ENCODE peak calls at places on chromosomes 5 and 9, in ten cellular contexts. W is GM06990, O is GM12865, K is ascending aorta, M is cardiac fibroblast, S is GM23338, D is thoracic aorta, I is SJCRH30, L is small intestine, Y is A549. C is an unnamed sample.

GRCh38 chr9:91086657-91087563 is 274.8 kb downstream of the AUH start:
- DNase-seq in M (no peak), W (no peak), S (no peak), I (no peak), D (no peak), K (no peak), L (no peak), Y (no peak), O (no peak), C (no peak)

GRCh38 chr9:131839281-131840084 is 99.6 kb upstream of the RAPGEF1 start:
- DNase-seq in K (no peak), O (no peak), L (peak), D (no peak), S (no peak), W (no peak), Y (no peak), I (peak), M (peak), C (no peak)

GRCh38 chr5:67215592-67216471 is 19.2 kb upstream of the CD180 start:
- DNase-seq in M (peak), Y (no peak), W (peak), L (peak), O (peak), D (peak), S (no peak), K (peak), I (peak), C (peak)

GRCh38 chr5:55160493-55161209 is 680 bp downstream of the GPX8 start:
- DNase-seq in D (no peak), I (peak), K (no peak), O (no peak), S (peak), L (no peak), W (no peak), M (peak), Y (peak), C (peak)

GRCh38 chr5:59838989-59839388 is 54.5 kb downstream of the PDE4D start:
- DNase-seq in S (peak), Y (no peak), W (no peak), M (no peak), K (no peak), D (no peak), I (no peak), O (no peak), L (no peak), C (no peak)

GRCh38 chr9:20292002-20292401 is 330.3 kb downstream of the MLLT3 start:
- DNase-seq in D (no peak), M (peak), S (peak), I (peak), W (no peak), L (no peak), K (no peak), O (peak), Y (peak), C (no peak)

GRCh38 chr5:40428129-40428528 is 251.6 kb upstream of the PTGER4 start:
- DNase-seq in W (no peak), O (no peak), L (no peak), K (no peak), S (no peak), D (no peak), Y (no peak), M (peak), I (peak), C (peak)

GRCh38 chr5:17185776-17186175 is 31.7 kb upstream of the BASP1 start:
- DNase-seq in S (no peak), W (no peak), O (no peak), D (no peak), Y (no peak), K (no peak), M (peak), L (no peak), I (no peak), C (peak)

GRCh38 chr9:71446499-71447411 is 321.6 kb downstream of the CEMIP2 start:
- DNase-seq in I (peak), D (no peak), M (peak), K (no peak), Y (peak), W (peak), O (peak), L (peak), S (peak), C (no peak)

GRCh38 chr5:54838843-54839242 is 146.6 kb downstream of the ESM1 start:
- DNase-seq in Y (no peak), D (no peak), I (no peak), W (no peak), M (no peak), S (no peak), L (no peak), O (no peak), K (no peak), C (no peak)

GRCh38 chr9:125462766-125463384 is 201.2 kb downstream of the GAPVD1 start:
- DNase-seq in S (no peak), W (no peak), M (peak), Y (no peak), O (no peak), K (no peak), I (no peak), L (peak), D (no peak), C (no peak)

GRCh38 chr9:94806307-94806893 is 79.9 kb downstream of the AOPEP start:
- DNase-seq in W (no peak), Y (peak), L (no peak), M (peak), D (no peak), O (peak), S (no peak), K (no peak), I (no peak), C (no peak)

GRCh38 chr5:135660826-135661555 is 82.2 kb upstream of the CXCL14 start:
- DNase-seq in K (no peak), M (no peak), S (peak), W (no peak), Y (no peak), D (no peak), O (peak), L (no peak), I (no peak), C (no peak)

GRCh38 chr5:6525910-6526309 is 77.3 kb downstream of the UBE2QL1 start:
- DNase-seq in L (peak), D (no peak), Y (peak), K (no peak), S (peak), M (no peak), O (peak), I (peak), W (no peak), C (no peak)

GRCh38 chr9:134644715-134645606 is 3.4 kb downstream of the COL5A1 start:
- DNase-seq in M (peak), O (no peak), S (no peak), I (peak), W (no peak), Y (peak), D (peak), K (peak), L (peak), C (peak)

GRCh38 chr5:14036514-14036913 is 92.0 kb upstream of the DNAH5 start:
- DNase-seq in S (peak), O (no peak), L (no peak), I (peak), M (peak), D (no peak), W (no peak), K (no peak), Y (peak), C (no peak)

GRCh38 chr5:60700347-60700815 is 415 bp upstream of the DEPDC1B start:
- DNase-seq in W (no peak), I (peak), L (peak), Y (no peak), O (peak), S (no peak), M (peak), D (no peak), K (no peak), C (no peak)

GRCh38 chr9:111926421-111926875 is 29.8 kb downstream of the UGCG start:
- DNase-seq in S (no peak), W (peak), K (peak), M (peak), Y (no peak), O (peak), D (no peak), I (peak), L (peak), C (peak)

GRCh38 chr9:8916771-8917170 is 1117.2 kb upstream of the DMAC1 start:
- DNase-seq in I (peak), Y (no peak), K (no peak), D (no peak), M (no peak), S (no peak), L (no peak), W (no peak), O (no peak), C (no peak)

GRCh38 chr5:123422433-123423277 is 548 bp downstream of the CEP120 start:
- DNase-seq in S (no peak), O (peak), D (no peak), Y (peak), L (peak), W (no peak), I (peak), M (peak), K (no peak), C (peak)

GRCh38 chr5:126971455-126972019 is 58.8 kb downstream of the MARCHF3 start:
- DNase-seq in O (no peak), K (no peak), M (no peak), S (no peak), Y (no peak), D (no peak), L (peak), I (peak), W (no peak), C (no peak)

GRCh38 chr9:974993-975739 is 1.3 kb upstream of the DMRT3 start:
- DNase-seq in M (no peak), I (no peak), O (no peak), W (no peak), D (no peak), K (no peak), S (peak), Y (no peak), L (no peak), C (no peak)

GRCh38 chr9:76355886-76356285 is 38.3 kb downstream of the RFK start:
- DNase-seq in D (no peak), K (no peak), L (no peak), I (no peak), Y (no peak), M (no peak), W (no peak), S (no peak), O (no peak), C (no peak)

GRCh38 chr5:106331415-106331814 is 1339.3 kb downstream of the EFNA5 start:
- DNase-seq in W (no peak), I (peak), M (peak), D (no peak), S (no peak), L (no peak), K (no peak), O (no peak), Y (no peak), C (no peak)

GRCh38 chr5:144457160-144457559 is 286.5 kb downstream of the KCTD16 start:
- DNase-seq in K (no peak), Y (no peak), S (peak), L (no peak), I (no peak), D (no peak), O (no peak), W (no peak), M (no peak), C (no peak)

GRCh38 chr5:53302524-53302923 is 177.9 kb upstream of the FST start:
- DNase-seq in M (peak), Y (no peak), O (no peak), I (no peak), W (no peak), K (no peak), D (no peak), L (no peak), S (no peak), C (no peak)

DNA sequence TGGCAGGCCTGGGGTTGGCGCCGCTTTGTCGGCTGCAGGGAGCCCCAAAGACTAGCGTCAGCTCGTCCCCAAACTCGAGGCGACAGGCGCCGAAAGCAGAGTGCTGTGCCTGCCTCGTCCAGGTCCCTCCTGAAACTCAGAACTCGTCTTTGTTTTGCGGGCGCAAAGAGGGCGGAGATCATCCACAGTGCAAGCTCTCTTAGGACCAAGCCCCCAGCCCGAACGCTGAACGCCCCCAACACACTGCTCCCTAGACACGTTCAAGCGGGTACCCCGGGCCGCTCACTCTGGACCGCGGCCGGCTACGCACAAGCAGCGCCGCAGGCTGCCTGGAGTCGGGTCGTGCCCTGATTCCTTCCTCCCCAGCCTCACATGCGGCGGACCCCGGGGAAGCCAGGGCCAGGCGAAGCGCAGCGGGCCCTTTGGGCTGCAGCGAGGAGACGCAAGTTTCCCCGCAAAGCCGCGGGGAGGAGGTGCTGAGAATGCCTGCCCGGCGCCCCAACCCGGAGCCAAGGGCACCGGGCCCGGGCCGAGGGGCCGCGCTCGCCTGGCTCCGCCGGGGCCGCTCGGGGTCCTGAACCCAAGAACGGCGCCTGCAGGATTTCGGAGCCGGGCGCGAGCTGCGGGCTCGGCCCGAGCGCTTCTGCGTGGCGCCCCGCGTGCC is 852 bp downstream of the FSTL4 start:
- DNase-seq in K (no peak), S (peak), M (no peak), I (no peak), L (no peak), D (no peak), W (peak), O (no peak), Y (peak), C (no peak)
- H3K4me3 ChIP-seq in K (peak), S (peak), M (no peak), I (no peak), L (peak), D (peak), W (no peak), O (no peak), Y (peak), C (peak)

GRCh38 chr5:2753452-2754409 is 2.3 kb upstream of the IRX2 start:
- DNase-seq in I (no peak), L (no peak), K (no peak), S (peak), W (no peak), M (no peak), O (no peak), Y (no peak), D (no peak), C (no peak)
- H3K4me3 ChIP-seq in I (no peak), L (no peak), K (no peak), S (peak), W (no peak), M (peak), O (no peak), Y (no peak), D (no peak), C (no peak)

GRCh38 chr9:1980387-1980786 is 34.8 kb upstream of the SMARCA2 start:
- DNase-seq in W (no peak), I (peak), D (no peak), M (no peak), Y (no peak), L (no peak), K (no peak), S (no peak), O (no peak), C (no peak)

GRCh38 chr9:1978941-1979340 is 36.2 kb upstream of the SMARCA2 start:
- DNase-seq in D (no peak), I (no peak), K (no peak), Y (no peak), O (no peak), S (no peak), L (no peak), W (no peak), M (peak), C (no peak)

GRCh38 chr9:1982074-1982473 is 33.1 kb upstream of the SMARCA2 start:
- DNase-seq in L (no peak), K (no peak), D (no peak), I (no peak), W (peak), O (peak), M (no peak), Y (no peak), S (no peak), C (no peak)

GRCh38 chr9:1977026-1977425 is 38.1 kb upstream of the SMARCA2 start:
- DNase-seq in O (no peak), K (no peak), I (no peak), L (no peak), M (no peak), D (no peak), Y (no peak), W (no peak), S (no peak), C (no peak)

DNA sequence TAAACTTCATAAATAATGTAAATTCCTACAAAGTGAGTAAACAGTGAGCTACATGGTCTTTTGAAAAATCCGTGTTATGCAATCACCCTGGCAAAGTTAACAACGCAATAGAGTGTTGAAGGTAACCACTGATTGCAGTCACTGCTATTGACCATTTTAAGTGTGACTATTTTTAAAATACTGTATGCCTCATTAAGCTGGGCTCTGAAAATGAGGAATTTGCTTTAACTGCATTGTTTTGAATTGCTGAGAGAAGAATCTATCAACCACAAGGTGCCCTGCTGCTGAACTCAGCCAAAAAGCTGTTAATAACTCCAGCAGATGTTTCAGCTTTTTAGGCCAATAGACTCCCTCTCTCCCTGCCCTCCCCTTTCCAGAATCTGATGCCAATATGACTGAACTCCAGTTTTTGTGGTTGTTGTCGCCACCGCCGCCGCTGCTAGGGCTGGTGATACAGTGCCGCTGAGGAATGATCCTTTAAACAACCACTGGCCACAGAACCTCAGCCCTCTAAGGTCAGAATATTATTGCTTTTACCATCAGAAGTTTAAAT is 35.3 kb upstream of the SMARCA2 start:
- DNase-seq in M (peak), D (no peak), W (no peak), K (no peak), O (no peak), I (peak), Y (no peak), L (no peak), S (no peak), C (no peak)
- H3K4me3 ChIP-seq in M (no peak), D (no peak), W (no peak), K (no peak), O (no peak), I (no peak), Y (no peak), L (no peak), S (no peak), C (no peak)

GRCh38 chr5:78879541-78879940 is 105.6 kb downstream of the ARSB start:
- DNase-seq in L (no peak), O (no peak), M (no peak), W (no peak), D (no peak), I (no peak), S (no peak), Y (no peak), K (no peak), C (no peak)
- H3K4me3 ChIP-seq in L (no peak), O (no peak), M (no peak), W (no peak), D (peak), I (no peak), S (no peak), Y (no peak), K (peak), C (no peak)

GRCh38 chr5:177455661-177456590 is 9.3 kb downstream of the PRR7 start:
- DNase-seq in L (peak), S (peak), Y (peak), O (peak), M (peak), D (peak), K (peak), I (peak), W (peak), C (peak)

GRCh38 chr5:177453852-177454396 is 7.3 kb downstream of the PRR7 start:
- DNase-seq in L (no peak), I (no peak), K (no peak), O (no peak), W (no peak), M (no peak), D (no peak), S (peak), Y (no peak), C (no peak)

GRCh38 chr5:177454397-177455035 is 7.9 kb downstream of the PRR7 start:
- DNase-seq in W (peak), D (no peak), S (peak), L (peak), I (peak), K (peak), Y (peak), M (peak), O (peak), C (peak)

GRCh38 chr5:177456591-177456964 is 10.0 kb downstream of the PRR7 start:
- DNase-seq in S (no peak), D (no peak), K (no peak), Y (no peak), W (no peak), I (no peak), L (no peak), M (no peak), O (no peak), C (no peak)

GRCh38 chr5:177455036-177455660 is 8.5 kb downstream of the PRR7 start:
- DNase-seq in D (no peak), W (peak), M (peak), L (peak), Y (peak), O (peak), K (no peak), S (peak), I (no peak), C (peak)
- H3K4me3 ChIP-seq in D (peak), W (peak), M (peak), L (peak), Y (peak), O (peak), K (peak), S (peak), I (peak), C (peak)

GRCh38 chr9:136881691-136882108 is 4.6 kb upstream of the TRAF2 start:
- DNase-seq in K (no peak), W (peak), I (peak), L (peak), O (peak), S (no peak), M (no peak), Y (no peak), D (no peak), C (no peak)
- H3K4me3 ChIP-seq in K (no peak), W (peak), I (no peak), L (peak), O (peak), S (no peak), M (peak), Y (no peak), D (peak), C (no peak)